ENCODE peak calls at places on chromosomes 2 and 18, in nine cellular contexts. C is NCI-H1092; K is MCF 10A; M is stimulated activated CD4-positive, alpha-beta T cell treated with anti-CD3 and anti-CD28 coated beads, Interleukin-2, amount 100 ng/mL, for 4 hours; Q is activated CD8-positive, alpha-beta memory T cell treated with anti-CD3 and anti-CD28 coated beads for 48 hours; O is T-cell; N is body of pancreas; V is caudate nucleus; E is substantia nigra. Z is an unnamed sample.

GRCh38 chr2:95057535-95058453 is 32.3 kb downstream of the MAL start:
- DNase-seq in Q (no peak), M (no peak), V (peak; percentile 53), C (no peak), K (no peak), N (peak; percentile 26), O (no peak), E (peak; percentile 90), Z (peak; percentile 97)

GRCh38 chr2:88190808-88191721 is 20.9 kb downstream of the THNSL2 start:
- DNase-seq in V (no peak), O (no peak), E (peak; percentile 13), K (peak; percentile 67), M (no peak), C (peak; percentile 8), N (peak; percentile 58), Q (no peak), Z (no peak)

GRCh38 chr18:42268186-42268725 is 313.2 kb downstream of the PIK3C3 start:
- DNase-seq in N (no peak), C (no peak), V (no peak), M (no peak), Q (no peak), E (no peak), K (no peak), O (no peak), Z (no peak)

GRCh38 chr2:60533114-60534033 is 20.1 kb downstream of the BCL11A start:
- DNase-seq in O (no peak), E (no peak), C (no peak), N (no peak), V (no peak), M (no peak), K (peak; percentile 40), Q (no peak), Z (no peak)

GRCh38 chr2:32423536-32423935 is 66.7 kb downstream of the BIRC6 start:
- DNase-seq in N (no peak), K (no peak), V (no peak), O (no peak), M (no peak), C (no peak), E (no peak), Q (no peak), Z (no peak)

GRCh38 chr2:227365833-227366232 is 13.3 kb downstream of the TM4SF20 start:
- DNase-seq in E (no peak), V (no peak), Q (no peak), C (no peak), O (no peak), N (no peak), M (no peak), K (no peak), Z (no peak)

GRCh38 chr2:41737888-41738287 is 309.9 kb upstream of the PKDCC start:
- DNase-seq in M (no peak), V (no peak), E (no peak), N (no peak), K (no peak), Q (no peak), O (no peak), C (no peak), Z (no peak)

GRCh38 chr18:62839874-62840713 is 124.8 kb downstream of the PHLPP1 start:
- DNase-seq in O (no peak), V (no peak), M (no peak), K (peak; percentile 8), C (no peak), E (no peak), Q (no peak), N (no peak), Z (no peak)

GRCh38 chr2:169980001-169980400 is 152.7 kb downstream of the UBR3 start:
- DNase-seq in E (no peak), M (no peak), O (no peak), Q (no peak), C (no peak), N (no peak), K (no peak), V (no peak), Z (no peak)

GRCh38 chr2:178512491-178512890 is 32.2 kb downstream of the PLEKHA3 start:
- DNase-seq in Q (no peak), O (no peak), E (no peak), K (peak; percentile 46), C (no peak), N (no peak), M (no peak), V (no peak), Z (peak; percentile 34)

GRCh38 chr2:30686669-30687068 is 120.6 kb downstream of the CAPN13 start:
- DNase-seq in O (no peak), V (no peak), N (no peak), C (no peak), Q (no peak), M (no peak), E (no peak), K (no peak), Z (no peak)

GRCh38 chr18:59505311-59505710 is 146.2 kb upstream of the LMAN1 start:
- DNase-seq in O (no peak), Q (no peak), K (no peak), N (no peak), V (no peak), M (no peak), C (no peak), E (no peak), Z (no peak)

GRCh38 chr18:35158728-35159443 is 81.9 kb upstream of the ZNF397 start:
- DNase-seq in E (no peak), Q (no peak), V (no peak), C (no peak), K (no peak), M (no peak), O (peak; percentile 32), N (no peak), Z (no peak)

GRCh38 chr2:212001280-212001679 is 537.3 kb downstream of the ERBB4 start:
- DNase-seq in K (no peak), O (no peak), M (no peak), N (no peak), C (no peak), Q (no peak), V (no peak), E (no peak), Z (no peak)

GRCh38 chr2:767440-767839 is 90.2 kb upstream of the TMEM18 start:
- DNase-seq in C (no peak), K (no peak), Q (peak; percentile 7), N (no peak), E (no peak), V (no peak), O (peak; percentile 35), M (no peak), Z (no peak)

GRCh38 chr2:170821631-170822291 is 5.1 kb downstream of the GAD1 start:
- DNase-seq in E (no peak), V (no peak), N (no peak), M (no peak), K (no peak), C (no peak), Q (no peak), O (no peak), Z (no peak)